ENCODE peak calls at places on chromosome 9, in eight cellular contexts. V, W, F, R, B, E, P and M are unnamed samples.

GRCh38 chr9:99059074-99059894 is 45.6 kb upstream of the TGFBR1 start:
- DNase-seq in V (no peak), W (no peak), F (no peak), R (peak), B (no peak), E (peak), P (no peak), M (no peak)

GRCh38 chr9:33524431-33524947 is 438 bp downstream of the ANKRD18B start:
- DNase-seq in V (no peak), W (no peak), F (peak), R (no peak), B (no peak), E (no peak), P (no peak), M (no peak)

GRCh38 chr9:95649801-95650213 is 133.0 kb upstream of the PTCH1 start:
- DNase-seq in V (no peak), W (no peak), F (no peak), R (no peak), B (no peak), E (no peak), P (peak), M (no peak)

GRCh38 chr9:79741381-79741780 is 169.6 kb downstream of the TLE4 start:
- DNase-seq in V (no peak), W (no peak), F (no peak), R (no peak), B (no peak), E (no peak), P (peak), M (no peak)

GRCh38 chr9:129606161-129607025 is 14.5 kb downstream of the C9orf50 start:
- DNase-seq in V (no peak), W (no peak), F (no peak), R (no peak), B (no peak), E (no peak), P (no peak), M (no peak)

GRCh38 chr9:72509053-72509452 is 12.4 kb upstream of the TMC1 start:
- DNase-seq in V (no peak), W (no peak), F (no peak), R (no peak), B (no peak), E (no peak), P (peak), M (no peak)

GRCh38 chr9:108933231-108933630 is 693 bp downstream of the ELP1 start:
- DNase-seq in V (no peak), W (no peak), F (no peak), R (no peak), B (no peak), E (no peak), P (peak), M (no peak)

GRCh38 chr9:122125158-122125890 is 32.2 kb upstream of the TTLL11 start:
- DNase-seq in V (peak), W (peak), F (peak), R (no peak), B (peak), E (peak), P (peak), M (peak)

GRCh38 chr9:104009853-104010252 is 84.3 kb upstream of the SMC2 start:
- DNase-seq in V (no peak), W (no peak), F (no peak), R (no peak), B (no peak), E (no peak), P (no peak), M (no peak)

GRCh38 chr9:21815643-21816042 is 13.2 kb downstream of the MTAP start:
- DNase-seq in V (no peak), W (no peak), F (no peak), R (no peak), B (no peak), E (no peak), P (no peak), M (no peak)

GRCh38 chr9:18396102-18396728 is 77.7 kb upstream of the ADAMTSL1 start:
- DNase-seq in V (no peak), W (no peak), F (no peak), R (no peak), B (no peak), E (no peak), P (peak), M (no peak)
- TF ChIP-seq CTCF in V (peak), W (no peak), F (peak), R (no peak), B (no peak), E (no peak), P (no peak), M (peak)

DNA sequence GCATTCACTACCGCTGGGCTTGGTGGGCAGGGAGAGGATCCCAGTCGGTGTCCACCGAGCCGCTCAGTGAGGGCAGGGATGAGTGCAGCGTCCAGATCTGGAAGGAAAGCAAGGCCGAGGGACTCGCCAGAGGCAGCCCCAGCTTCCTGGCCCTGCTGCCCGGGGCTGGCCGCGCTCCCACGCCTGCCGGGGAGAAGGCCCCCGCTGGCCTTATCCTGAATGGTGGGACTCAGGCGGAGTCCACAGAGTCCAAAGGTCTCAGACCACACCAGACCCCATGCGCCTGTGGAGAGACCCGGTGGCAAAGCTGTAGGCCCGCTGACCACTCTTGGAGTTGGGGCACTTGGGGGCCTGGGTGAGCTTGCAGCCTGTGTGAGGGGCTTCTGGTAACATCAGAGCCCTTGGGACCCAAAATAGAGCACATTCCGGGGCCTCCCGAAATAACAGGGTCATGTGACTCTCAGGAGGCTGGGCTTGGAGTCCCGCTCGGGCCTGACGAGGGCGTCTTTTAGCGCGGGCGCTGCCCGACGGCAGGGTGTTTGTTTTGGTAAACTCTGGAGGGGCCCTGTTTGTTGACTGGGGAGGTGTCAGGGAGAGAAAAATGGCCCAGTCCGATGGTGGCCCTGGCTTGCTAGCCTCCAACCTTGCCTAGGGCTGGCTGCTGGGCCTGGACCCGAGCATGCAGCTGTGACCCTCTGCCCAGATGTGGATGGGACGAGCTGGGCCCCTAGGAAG is 2.8 kb downstream of the RXRA start:
- DNase-seq in V (no peak), W (no peak), F (peak), R (no peak), B (no peak), E (no peak), P (no peak), M (peak)
- TF ChIP-seq CTCF in V (no peak), W (no peak), F (no peak), R (no peak), B (no peak), E (no peak), P (no peak), M (no peak)

GRCh38 chr9:37333288-37333687 is 89.2 kb upstream of the GRHPR start:
- DNase-seq in V (no peak), W (no peak), F (no peak), R (no peak), B (no peak), E (no peak), P (no peak), M (no peak)
- TF ChIP-seq CTCF in V (peak), W (no peak), F (no peak), R (no peak), B (no peak), E (no peak), P (peak), M (peak)

GRCh38 chr9:68574150-68574549 is 33.5 kb upstream of the TMEM252 start:
- DNase-seq in V (no peak), W (no peak), F (no peak), R (no peak), B (no peak), E (no peak), P (no peak), M (no peak)
- TF ChIP-seq CTCF in V (peak), W (no peak), F (peak), R (no peak), B (no peak), E (no peak), P (peak), M (no peak)

DNA sequence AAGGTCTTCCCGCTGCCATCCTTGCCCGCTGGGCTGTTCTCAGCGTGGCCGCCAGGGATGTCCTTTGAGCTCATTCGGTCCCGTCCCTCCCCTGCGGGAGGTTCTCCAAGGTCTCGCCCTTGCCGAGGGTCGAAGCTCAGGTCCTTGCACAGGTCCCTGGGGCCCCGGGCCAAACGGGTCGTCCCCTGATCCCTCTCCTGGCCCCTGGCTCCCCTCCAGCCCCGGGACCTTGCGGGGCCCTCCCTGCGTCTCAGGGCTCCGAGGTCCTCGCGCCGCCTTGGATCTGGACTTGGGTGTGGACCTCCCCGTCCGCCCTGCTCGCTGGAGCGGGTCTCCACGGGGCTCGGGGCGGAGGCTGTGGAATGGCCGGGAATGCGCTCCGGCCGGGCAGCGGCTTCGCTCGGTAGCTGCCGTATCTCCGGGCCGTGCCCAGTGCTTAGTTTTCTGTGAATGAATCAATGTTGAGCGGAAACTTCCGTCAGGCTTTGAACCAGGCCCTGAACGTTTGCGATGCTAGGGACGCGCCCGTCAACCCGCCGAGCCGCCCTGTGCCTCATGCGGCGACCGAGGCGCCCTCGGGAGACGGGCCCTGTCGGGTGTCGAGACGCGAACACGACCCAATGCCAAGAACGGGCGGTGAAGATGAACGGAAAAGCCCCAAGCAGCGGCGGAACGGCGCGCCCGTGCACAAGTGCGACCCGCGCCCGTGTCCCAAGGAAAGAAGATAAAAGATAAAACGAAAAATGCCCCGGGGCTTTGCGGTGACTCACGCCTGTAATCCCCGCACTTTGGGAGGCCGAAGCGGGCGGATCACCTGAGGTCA is 779 bp downstream of the RNU6ATAC start:
- DNase-seq in V (no peak), W (peak), F (peak), R (no peak), B (no peak), E (peak), P (peak), M (peak)
- TF ChIP-seq CTCF in V (no peak), W (peak), F (no peak), R (peak), B (no peak), E (peak), P (peak), M (peak)

DNA sequence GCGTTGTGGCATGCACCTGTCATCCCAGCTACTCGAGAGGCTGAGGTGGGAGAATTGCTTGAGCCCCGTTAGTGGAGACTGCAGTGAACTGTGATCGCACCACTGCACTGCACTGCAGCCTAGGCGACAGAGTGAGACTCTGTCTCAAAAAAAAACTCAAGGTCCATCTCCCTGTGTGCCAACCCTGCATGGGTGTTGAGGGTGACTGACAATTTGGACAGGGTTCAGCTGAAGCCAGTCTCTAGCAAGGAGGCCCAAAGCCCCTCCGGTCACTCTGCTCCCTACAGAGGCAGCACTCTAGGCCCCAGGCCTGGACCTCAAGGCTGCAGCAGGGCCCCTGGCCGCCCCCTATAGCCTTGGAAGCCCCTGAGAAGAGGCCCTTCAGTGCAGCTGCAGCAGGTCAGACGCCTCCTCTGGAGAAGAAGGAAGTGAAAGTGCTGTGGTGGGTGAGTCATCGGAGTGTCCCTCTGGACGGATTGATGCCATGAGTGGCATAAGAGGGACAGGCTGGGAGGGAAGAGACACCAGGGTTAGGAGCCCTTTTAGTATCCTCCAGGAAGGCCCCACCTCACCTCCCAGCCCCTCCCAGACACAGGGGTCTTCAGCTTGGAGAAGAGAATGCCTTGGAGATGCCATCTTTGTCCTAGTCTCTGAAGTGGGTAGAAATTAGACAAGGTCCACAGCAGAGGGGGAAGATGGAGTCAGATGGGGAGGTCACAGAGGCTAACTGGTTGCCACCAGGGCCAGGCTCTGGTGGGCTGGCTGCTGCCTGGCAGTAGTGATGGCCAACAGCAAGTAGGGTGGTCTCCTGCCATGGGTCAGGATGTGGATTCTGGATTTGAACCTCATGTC is 39.1 kb upstream of the NEK6 start:
- DNase-seq in V (peak), W (no peak), F (peak), R (no peak), B (no peak), E (peak), P (peak), M (no peak)
- TF ChIP-seq CTCF in V (peak), W (no peak), F (no peak), R (no peak), B (no peak), E (no peak), P (no peak), M (no peak)